ENCODE peak calls at places on chromosome 4, in eight cellular contexts. T, Y, H, V, U, D, I and R are unnamed samples.

GRCh38 chr4:1544861-1545275 is 138.6 kb upstream of the NKX1-1 start:
- DNase-seq in T (peak), Y (no peak), H (no peak), V (no peak), U (no peak), D (no peak), I (peak), R (no peak)

GRCh38 chr4:156377036-156377700 is 423.5 kb upstream of the CTSO start:
- DNase-seq in T (no peak), Y (no peak), H (no peak), V (no peak), U (no peak), D (no peak), I (no peak), R (no peak)

GRCh38 chr4:21795091-21795490 is 153.5 kb downstream of the KCNIP4 start:
- DNase-seq in T (no peak), Y (no peak), H (no peak), V (no peak), U (no peak), D (no peak), I (no peak), R (no peak)

GRCh38 chr4:41145571-41146078 is 68.7 kb downstream of the APBB2 start:
- DNase-seq in T (no peak), Y (no peak), H (no peak), V (no peak), U (no peak), D (no peak), I (no peak), R (no peak)

GRCh38 chr4:169665039-169665732 is 44.8 kb downstream of the CLCN3 start:
- DNase-seq in T (no peak), Y (no peak), H (no peak), V (peak), U (no peak), D (no peak), I (no peak), R (no peak)

GRCh38 chr4:184653650-184654049 is 4.1 kb downstream of the PRIMPOL start:
- DNase-seq in T (no peak), Y (no peak), H (no peak), V (no peak), U (no peak), D (no peak), I (no peak), R (no peak)

GRCh38 chr4:80831383-80832361 is 198.8 kb upstream of the BMP3 start:
- DNase-seq in T (no peak), Y (no peak), H (no peak), V (no peak), U (no peak), D (no peak), I (no peak), R (no peak)

GRCh38 chr4:54929459-54929858 is 195.9 kb downstream of the KDR start:
- DNase-seq in T (no peak), Y (no peak), H (no peak), V (no peak), U (no peak), D (no peak), I (no peak), R (no peak)

GRCh38 chr4:84632092-84632491 is 49.2 kb downstream of the CDS1 start:
- DNase-seq in T (no peak), Y (peak), H (no peak), V (no peak), U (no peak), D (no peak), I (no peak), R (no peak)

GRCh38 chr4:79025170-79025569 is 85.9 kb upstream of the PAQR3 start:
- DNase-seq in T (no peak), Y (no peak), H (no peak), V (no peak), U (no peak), D (no peak), I (no peak), R (no peak)

GRCh38 chr4:94880976-94881375 is 123.2 kb downstream of the BMPR1B start:
- DNase-seq in T (no peak), Y (no peak), H (no peak), V (no peak), U (no peak), D (no peak), I (no peak), R (no peak)

GRCh38 chr4:120709986-120710385 is 212.5 kb downstream of the PRDM5 start:
- DNase-seq in T (no peak), Y (no peak), H (no peak), V (no peak), U (no peak), D (no peak), I (no peak), R (no peak)

GRCh38 chr4:81084029-81084428 is 53.5 kb downstream of the BMP3 start:
- DNase-seq in T (peak), Y (no peak), H (no peak), V (no peak), U (no peak), D (no peak), I (no peak), R (no peak)

GRCh38 chr4:85391568-85392410 is 83.2 kb upstream of the ARHGAP24 start:
- DNase-seq in T (no peak), Y (no peak), H (no peak), V (no peak), U (no peak), D (no peak), I (no peak), R (no peak)

GRCh38 chr4:41327770-41328169 is 71.0 kb downstream of the UCHL1 start:
- DNase-seq in T (no peak), Y (no peak), H (peak), V (no peak), U (peak), D (no peak), I (no peak), R (no peak)

GRCh38 chr4:184644553-184645307 is 4.5 kb downstream of the CASP3 start:
- DNase-seq in T (no peak), Y (no peak), H (no peak), V (no peak), U (no peak), D (no peak), I (no peak), R (no peak)

GRCh38 chr4:11546391-11547160 is 117.9 kb upstream of the HS3ST1 start:
- DNase-seq in T (no peak), Y (no peak), H (no peak), V (no peak), U (no peak), D (no peak), I (no peak), R (no peak)

GRCh38 chr4:133129237-133129636 is 19.9 kb upstream of the PCDH10 start:
- DNase-seq in T (no peak), Y (no peak), H (no peak), V (no peak), U (no peak), D (no peak), I (no peak), R (no peak)

GRCh38 chr4:140756292-140757219 is at the start of gene TBC1D9:
- DNase-seq in T (peak), Y (peak), H (peak), V (no peak), U (peak), D (peak), I (peak), R (peak)

GRCh38 chr4:47155907-47156306 is 124.5 kb downstream of the GABRB1 start:
- DNase-seq in T (no peak), Y (no peak), H (no peak), V (no peak), U (no peak), D (no peak), I (no peak), R (no peak)

GRCh38 chr4:78059524-78059889 is 2.4 kb downstream of the FRAS1 start:
- DNase-seq in T (peak), Y (no peak), H (peak), V (peak), U (peak), D (peak), I (peak), R (peak)

GRCh38 chr4:157043131-157043530 is 32.8 kb upstream of the GLRB start:
- DNase-seq in T (peak), Y (no peak), H (no peak), V (no peak), U (peak), D (no peak), I (no peak), R (no peak)

GRCh38 chr4:7045961-7046921 is 3.1 kb downstream of the TADA2B start:
- DNase-seq in T (no peak), Y (no peak), H (no peak), V (no peak), U (no peak), D (no peak), I (no peak), R (no peak)

GRCh38 chr4:73309211-73309610 is 50.6 kb upstream of the ANKRD17 start:
- DNase-seq in T (no peak), Y (no peak), H (no peak), V (no peak), U (no peak), D (no peak), I (no peak), R (no peak)

GRCh38 chr4:66465111-66465510 is 794.8 kb upstream of the EPHA5 start:
- DNase-seq in T (no peak), Y (no peak), H (no peak), V (no peak), U (no peak), D (no peak), I (no peak), R (no peak)

GRCh38 chr4:158020734-158021346 is 152.0 kb downstream of the GASK1B start:
- DNase-seq in T (peak), Y (no peak), H (no peak), V (no peak), U (no peak), D (no peak), I (no peak), R (no peak)

GRCh38 chr4:34181891-34182290 is 2062.4 kb downstream of the ARAP2 start:
- DNase-seq in T (peak), Y (no peak), H (no peak), V (no peak), U (no peak), D (no peak), I (no peak), R (no peak)

GRCh38 chr4:183249854-183250253 is 70.2 kb downstream of the CLDN22 start:
- DNase-seq in T (peak), Y (no peak), H (no peak), V (no peak), U (no peak), D (no peak), I (peak), R (no peak)

GRCh38 chr4:155618183-155618838 is 48.3 kb upstream of the GUCY1A1 start:
- DNase-seq in T (no peak), Y (no peak), H (no peak), V (no peak), U (no peak), D (no peak), I (no peak), R (no peak)

GRCh38 chr4:472881-473574 is 25.9 kb downstream of the ZNF721 start:
- DNase-seq in T (peak), Y (no peak), H (no peak), V (no peak), U (no peak), D (peak), I (no peak), R (no peak)

GRCh38 chr4:53196872-53197759 is 168.7 kb downstream of the SCFD2 start:
- DNase-seq in T (peak), Y (no peak), H (no peak), V (peak), U (no peak), D (no peak), I (no peak), R (no peak)

GRCh38 chr4:22474636-22475310 is 41.1 kb downstream of the ADGRA3 start:
- DNase-seq in T (no peak), Y (no peak), H (no peak), V (no peak), U (no peak), D (no peak), I (no peak), R (no peak)

GRCh38 chr4:84342161-84342560 is 156.9 kb downstream of the NKX6-1 start:
- DNase-seq in T (no peak), Y (no peak), H (no peak), V (no peak), U (no peak), D (no peak), I (no peak), R (no peak)

GRCh38 chr4:1055721-1056590 is 44.5 kb downstream of the FGFRL1 start:
- DNase-seq in T (no peak), Y (peak), H (peak), V (peak), U (no peak), D (no peak), I (peak), R (peak)

GRCh38 chr4:113446019-113446418 is 315.5 kb downstream of the CAMK2D start:
- DNase-seq in T (peak), Y (no peak), H (no peak), V (no peak), U (no peak), D (no peak), I (no peak), R (no peak)

GRCh38 chr4:47221721-47222120 is 190.4 kb downstream of the GABRB1 start:
- DNase-seq in T (no peak), Y (no peak), H (no peak), V (no peak), U (no peak), D (no peak), I (no peak), R (no peak)

GRCh38 chr4:62399242-62399641 is 1199.1 kb downstream of the ADGRL3 start:
- DNase-seq in T (no peak), Y (no peak), H (no peak), V (no peak), U (no peak), D (no peak), I (no peak), R (no peak)

GRCh38 chr4:53510316-53510715 is 81.0 kb downstream of the LNX1 start:
- DNase-seq in T (no peak), Y (no peak), H (no peak), V (no peak), U (no peak), D (no peak), I (no peak), R (no peak)

GRCh38 chr4:150181536-150181935 is 103.3 kb downstream of the DCLK2 start:
- DNase-seq in T (no peak), Y (no peak), H (no peak), V (no peak), U (no peak), D (no peak), I (no peak), R (no peak)

GRCh38 chr4:630661-631060 is 5.3 kb downstream of the PDE6B start:
- DNase-seq in T (no peak), Y (no peak), H (no peak), V (no peak), U (no peak), D (no peak), I (no peak), R (peak)

DNA sequence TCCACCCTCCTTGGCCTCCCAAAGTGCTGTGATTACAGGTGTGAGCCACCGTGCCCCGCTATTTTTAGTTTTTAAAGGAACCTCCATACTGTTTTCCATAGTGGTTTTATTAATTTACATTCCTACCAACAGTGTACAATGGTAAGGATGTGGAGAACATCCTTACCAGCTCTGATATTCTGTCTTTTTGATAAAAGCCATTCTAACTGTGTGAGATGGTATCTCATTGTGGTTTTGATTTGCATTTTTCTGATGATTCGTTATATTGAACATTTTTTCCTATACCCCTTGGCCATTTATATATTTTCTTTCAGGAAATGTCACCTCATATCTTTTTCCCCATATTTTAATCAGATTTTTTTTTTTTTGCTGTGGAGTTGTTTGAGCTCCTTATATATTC is 14.2 kb upstream of the TLR2 start:
- DNase-seq in T (no peak), Y (no peak), H (no peak), V (no peak), U (no peak), D (no peak), I (no peak), R (no peak)
- TF ChIP-seq EP300 in T (no peak), Y (no peak), H (no peak), V (no peak), U (no peak), D (no peak), I (no peak), R (no peak)

DNA sequence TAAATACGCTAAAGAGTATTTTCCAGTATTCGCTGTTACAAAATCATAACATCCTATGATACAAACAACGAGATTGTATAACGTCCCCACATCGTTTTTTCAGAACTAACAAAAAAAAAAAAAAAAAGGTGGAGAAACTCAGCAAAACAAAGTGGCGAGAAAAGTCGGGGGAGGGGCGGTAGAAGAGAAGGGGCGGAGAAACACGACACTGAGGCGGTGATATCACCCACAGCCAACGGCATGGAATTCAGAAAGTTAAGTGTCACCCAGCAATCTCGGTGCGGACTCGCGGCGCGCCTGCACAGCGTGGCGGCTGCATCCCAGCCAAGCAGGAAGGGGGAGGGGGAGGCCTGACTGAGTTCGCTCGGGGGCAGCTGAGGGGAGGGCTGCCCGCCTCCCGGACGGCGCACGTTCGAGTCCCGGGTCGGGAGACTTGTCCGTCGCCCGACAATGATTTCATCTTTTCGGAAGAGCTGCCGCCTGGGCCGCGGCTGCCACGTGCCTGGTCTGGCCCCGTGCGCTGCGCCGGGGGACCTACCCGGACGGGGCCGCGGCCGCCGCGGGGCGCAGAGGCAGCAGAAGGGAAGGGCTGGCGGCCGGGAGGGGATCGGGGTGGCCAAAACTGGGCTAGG is 830 bp downstream of the SETD7 start:
- DNase-seq in T (peak), Y (peak), H (peak), V (peak), U (peak), D (peak), I (peak), R (peak)
- TF ChIP-seq POLR2A in T (peak), Y (peak), H (no peak), V (no peak), U (no peak), D (peak), I (peak), R (peak)

DNA sequence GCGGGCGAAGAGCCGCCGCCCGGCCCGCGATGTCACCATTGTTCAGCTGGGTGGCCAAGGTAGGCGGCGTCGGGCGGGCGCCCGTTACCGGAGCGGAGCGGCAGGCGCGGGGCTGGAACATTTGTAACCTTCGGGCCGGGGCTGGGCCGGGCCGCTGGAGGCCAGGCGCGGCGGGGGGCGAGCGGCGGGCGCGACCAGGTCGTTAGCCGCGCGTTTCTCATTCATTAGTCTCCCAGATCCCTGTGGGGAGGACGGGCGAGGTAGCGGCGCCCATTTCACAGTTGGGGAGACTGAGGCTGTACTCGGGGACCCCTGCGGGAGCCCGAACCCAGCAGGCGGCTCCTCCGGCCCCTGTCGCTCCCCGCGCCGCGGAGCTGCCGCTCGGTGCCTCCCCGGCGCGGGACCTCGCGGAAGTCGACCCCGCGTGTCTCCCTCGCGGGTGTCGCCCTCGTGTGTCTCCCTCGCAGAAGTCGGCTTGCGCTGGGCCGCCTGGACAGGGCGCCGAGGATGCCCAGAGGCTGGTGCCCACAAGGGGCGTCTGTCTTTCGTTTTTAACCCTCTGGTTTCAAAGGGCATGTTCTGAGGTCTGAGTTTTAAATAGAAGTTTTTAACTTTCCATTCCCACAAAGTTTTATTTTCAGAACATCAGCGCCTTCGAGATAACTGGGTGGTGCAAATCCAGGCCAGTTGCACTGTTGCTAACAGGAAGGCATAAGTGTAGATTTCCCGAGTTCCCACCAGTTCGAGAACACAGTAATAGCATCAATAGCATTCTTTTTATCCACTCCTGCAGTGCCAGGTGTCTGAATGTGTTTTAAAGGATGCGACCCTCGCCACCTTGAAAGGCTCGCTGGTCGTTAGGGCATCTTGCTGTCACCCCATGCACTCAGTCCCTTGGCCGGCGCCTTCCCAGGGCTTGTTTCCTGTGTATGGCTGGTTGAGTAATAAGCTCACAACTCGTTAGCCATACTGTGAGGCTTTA is 17.6 kb downstream of the PTTG2 start:
- DNase-seq in T (peak), Y (peak), H (peak), V (peak), U (peak), D (peak), I (peak), R (peak)
- TF ChIP-seq EP300 in T (no peak), Y (no peak), H (no peak), V (no peak), U (no peak), D (no peak), I (no peak), R (no peak)

DNA sequence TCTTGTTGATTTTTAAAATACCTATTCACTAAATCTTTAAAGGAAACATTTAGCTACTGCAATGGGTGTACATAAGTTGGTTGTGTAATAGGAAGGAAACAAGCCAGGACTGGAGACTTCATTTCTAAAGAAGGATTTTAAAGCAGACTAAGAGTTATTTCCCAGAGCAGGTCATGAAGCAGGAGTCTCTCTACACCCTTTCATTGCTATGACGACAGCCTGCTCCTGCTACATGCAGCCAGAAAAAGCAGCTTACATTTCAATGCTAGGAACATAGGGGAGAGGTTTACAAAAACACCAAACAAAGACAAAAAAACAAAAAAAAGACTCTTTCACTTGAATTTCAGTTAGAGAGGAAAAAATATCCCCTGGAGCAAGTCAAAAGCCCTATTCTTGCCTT is 3.5 kb downstream of the SPARCL1 start:
- DNase-seq in T (no peak), Y (no peak), H (no peak), V (no peak), U (no peak), D (no peak), I (no peak), R (no peak)
- TF ChIP-seq POLR2A in T (no peak), Y (no peak), H (no peak), V (no peak), U (no peak), D (no peak), I (peak), R (no peak)

DNA sequence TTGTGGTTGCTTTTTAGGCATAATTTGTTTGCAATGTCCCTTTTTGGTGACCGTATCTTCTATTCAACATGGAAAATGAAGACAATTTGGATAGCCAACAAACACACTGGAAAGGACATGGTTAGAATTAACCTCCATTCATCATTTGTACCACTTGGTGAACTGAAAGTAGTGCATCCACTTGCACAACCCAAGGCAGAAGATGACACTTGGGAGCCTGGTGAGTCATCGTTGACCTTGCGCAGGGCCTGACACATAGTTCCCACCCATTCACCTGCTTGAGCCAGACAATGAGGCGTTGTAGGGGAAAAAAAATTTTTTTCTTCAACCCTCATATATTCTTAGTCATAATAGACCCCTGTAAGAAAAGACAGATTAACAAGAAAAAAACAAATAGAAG is 32.4 kb downstream of the EGF start:
- DNase-seq in T (peak), Y (no peak), H (no peak), V (peak), U (no peak), D (no peak), I (no peak), R (no peak)
- TF ChIP-seq EP300 in T (no peak), Y (no peak), H (no peak), V (no peak), U (no peak), D (no peak), I (no peak), R (no peak)

GRCh38 chr4:8379771-8380170 is 60.8 kb downstream of the ACOX3 start:
- DNase-seq in T (no peak), Y (no peak), H (no peak), V (no peak), U (no peak), D (no peak), I (no peak), R (no peak)
- TF ChIP-seq POLR2A in T (no peak), Y (no peak), H (no peak), V (no peak), U (no peak), D (no peak), I (no peak), R (no peak)